ENCODE peak calls at places on chromosomes 5 and 9, in five cellular contexts. H is mesendoderm, Y is neuronal stem cell, N is IMR-90, K is trophoblast cell. D is an unnamed sample.

GRCh38 chr9:114155967-114156294 is 594 bp downstream of the COL27A1 start:
- DNase-seq in Y (no peak), N (no peak), H (no peak), K (no peak), D (no peak)

GRCh38 chr5:174735498-174736350 is 11.3 kb downstream of the MSX2 start:
- DNase-seq in H (peak; percentile 92), K (peak; percentile 58), N (no peak), Y (no peak), D (no peak)

GRCh38 chr9:98280162-98280561 is 24.7 kb upstream of the TBC1D2 start:
- DNase-seq in K (no peak), H (no peak), N (no peak), Y (no peak), D (no peak)

GRCh38 chr5:96817496-96817895 is 9.8 kb upstream of the ERAP1 start:
- DNase-seq in Y (no peak), K (no peak), H (no peak), N (no peak), D (no peak)

GRCh38 chr9:80204054-80204453 is 632.3 kb downstream of the TLE4 start:
- DNase-seq in H (no peak), Y (no peak), N (peak; percentile 69), K (peak; percentile 7), D (no peak)

GRCh38 chr5:153555420-153556114 is 65.1 kb downstream of the GRIA1 start:
- DNase-seq in N (no peak), K (peak; percentile 3), Y (no peak), H (no peak), D (no peak)

GRCh38 chr9:38213591-38213990 is 144.6 kb upstream of the SHB start:
- DNase-seq in H (no peak), N (no peak), Y (no peak), K (no peak), D (no peak)

GRCh38 chr5:89047591-89047990 is 164.6 kb upstream of the MEF2C start:
- DNase-seq in K (no peak), H (no peak), N (no peak), Y (no peak), D (no peak)

GRCh38 chr5:77167695-77168111 is 42.8 kb upstream of the PDE8B start:
- DNase-seq in K (peak; percentile 19), N (peak; percentile 92), Y (no peak), H (no peak), D (peak; percentile 81)

GRCh38 chr5:155822177-155822576 is 504.8 kb upstream of the SGCD start:
- DNase-seq in Y (no peak), N (no peak), H (peak; percentile 17), K (no peak), D (no peak)

GRCh38 chr5:150082889-150083288 is 3.5 kb downstream of the CSF1R start:
- DNase-seq in H (no peak), N (no peak), Y (no peak), K (no peak), D (no peak)

GRCh38 chr5:179330186-179330900 is 14.9 kb downstream of the ADAMTS2 start:
- DNase-seq in N (no peak), K (no peak), Y (no peak), H (no peak), D (no peak)

GRCh38 chr5:14011089-14012004 is 66.9 kb upstream of the DNAH5 start:
- DNase-seq in N (peak; percentile 86), Y (peak; percentile 90), K (peak; percentile 93), H (peak; percentile 97), D (peak; percentile 93)

DNA sequence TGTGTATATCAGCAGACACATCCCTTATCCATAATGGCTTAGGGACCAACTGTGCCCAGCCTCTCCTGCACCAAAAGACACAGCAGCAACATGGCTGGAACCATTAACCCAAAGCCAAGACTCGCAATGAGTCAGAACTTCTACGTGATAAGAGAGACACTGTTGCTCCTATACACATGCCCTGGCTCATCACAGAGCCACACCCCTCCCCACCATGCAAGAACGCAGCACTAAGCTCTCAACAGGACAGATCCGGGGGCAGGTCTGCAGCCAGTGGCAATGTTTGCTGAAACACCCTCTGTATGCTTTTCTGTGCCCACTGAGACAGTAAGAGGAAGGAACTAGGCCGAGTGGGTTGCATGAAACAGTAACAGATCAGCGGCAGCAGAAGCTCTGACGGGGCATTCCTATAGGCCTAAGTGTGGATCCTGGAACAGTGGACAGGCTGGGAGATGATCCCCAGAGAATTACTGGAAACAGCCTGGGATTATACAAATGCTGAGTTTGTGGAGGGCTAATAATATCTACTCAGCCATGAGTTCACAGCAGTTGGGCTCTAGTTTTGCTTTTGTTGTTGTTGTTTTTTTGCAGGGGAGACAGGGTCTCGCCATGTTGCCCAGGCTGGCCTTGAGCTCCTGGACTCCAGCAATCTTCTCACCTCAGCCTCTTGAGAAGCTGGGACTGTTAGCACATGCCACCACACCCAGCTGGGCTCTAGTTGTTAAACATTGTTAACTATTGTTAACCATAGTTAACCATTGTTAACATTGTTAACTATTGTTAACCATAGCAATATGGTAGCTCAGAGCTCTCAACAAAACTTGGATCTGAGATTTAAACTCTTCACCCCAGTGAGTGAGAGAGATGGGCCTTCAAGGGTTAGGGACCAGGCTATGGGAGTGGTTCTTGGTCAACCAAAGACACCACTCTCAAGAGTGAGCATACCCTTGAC is 41.0 kb downstream of the B4GALT1 start:
- DNase-seq in N (peak; percentile 65), Y (no peak), K (no peak), H (no peak), D (no peak)
- H2AK5ac ChIP-seq in N (no peak overlapping the region), Y (no peak overlapping the region), K (no peak overlapping the region), H (no peak overlapping the region), D (peak overlapping the region; percentile 15)

GRCh38 chr9:124205686-124206352 is 51.9 kb upstream of the NEK6 start:
- DNase-seq in K (no peak), Y (no peak), N (no peak), H (peak; percentile 31), D (no peak)

GRCh38 chr9:124203818-124204217 is 53.9 kb upstream of the NEK6 start:
- DNase-seq in N (no peak), K (no peak), H (no peak), Y (no peak), D (no peak)

GRCh38 chr9:124199474-124199873 is 58.3 kb upstream of the NEK6 start:
- DNase-seq in K (no peak), Y (no peak), N (no peak), H (no peak), D (no peak)

GRCh38 chr9:124198948-124199347 is 58.8 kb upstream of the NEK6 start:
- DNase-seq in Y (no peak), K (no peak), N (no peak), H (no peak), D (no peak)

DNA sequence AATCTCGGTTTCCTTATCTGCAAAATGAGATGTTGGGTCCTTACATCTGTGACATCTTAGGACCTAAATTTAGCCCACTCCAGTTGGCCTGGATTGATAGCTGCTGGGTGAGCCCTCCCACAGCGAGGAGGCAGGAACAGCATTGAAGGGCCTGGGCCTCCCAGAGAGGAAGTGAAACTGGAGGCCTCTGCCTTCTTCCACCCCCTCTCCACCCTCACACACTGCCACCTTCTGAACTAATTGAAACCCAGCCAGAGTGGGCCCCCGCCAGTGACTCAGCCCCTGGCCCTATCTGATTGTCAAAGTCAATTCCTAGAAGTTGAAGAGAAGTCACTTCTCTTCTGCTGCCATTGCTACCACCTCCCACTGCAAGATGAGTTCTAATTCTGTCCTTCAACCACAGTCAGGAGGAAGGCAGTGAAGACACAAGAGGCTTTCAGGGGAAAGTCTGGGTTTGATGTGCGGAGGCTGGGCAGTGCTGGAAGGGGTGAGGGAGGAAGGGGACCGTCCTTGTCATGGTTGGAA is 55.2 kb upstream of the NEK6 start:
- DNase-seq in Y (no peak), K (peak; percentile 46), N (peak; percentile 16), H (peak; percentile 42), D (peak; percentile 57)
- H3K4me1 ChIP-seq in Y (no peaks in the 10 kb centered on the region), K (no peaks in the 10 kb centered on the region), N (no peaks in the 10 kb centered on the region), H (no peaks in the 10 kb centered on the region), D (no peaks in the 10 kb centered on the region)

DNA sequence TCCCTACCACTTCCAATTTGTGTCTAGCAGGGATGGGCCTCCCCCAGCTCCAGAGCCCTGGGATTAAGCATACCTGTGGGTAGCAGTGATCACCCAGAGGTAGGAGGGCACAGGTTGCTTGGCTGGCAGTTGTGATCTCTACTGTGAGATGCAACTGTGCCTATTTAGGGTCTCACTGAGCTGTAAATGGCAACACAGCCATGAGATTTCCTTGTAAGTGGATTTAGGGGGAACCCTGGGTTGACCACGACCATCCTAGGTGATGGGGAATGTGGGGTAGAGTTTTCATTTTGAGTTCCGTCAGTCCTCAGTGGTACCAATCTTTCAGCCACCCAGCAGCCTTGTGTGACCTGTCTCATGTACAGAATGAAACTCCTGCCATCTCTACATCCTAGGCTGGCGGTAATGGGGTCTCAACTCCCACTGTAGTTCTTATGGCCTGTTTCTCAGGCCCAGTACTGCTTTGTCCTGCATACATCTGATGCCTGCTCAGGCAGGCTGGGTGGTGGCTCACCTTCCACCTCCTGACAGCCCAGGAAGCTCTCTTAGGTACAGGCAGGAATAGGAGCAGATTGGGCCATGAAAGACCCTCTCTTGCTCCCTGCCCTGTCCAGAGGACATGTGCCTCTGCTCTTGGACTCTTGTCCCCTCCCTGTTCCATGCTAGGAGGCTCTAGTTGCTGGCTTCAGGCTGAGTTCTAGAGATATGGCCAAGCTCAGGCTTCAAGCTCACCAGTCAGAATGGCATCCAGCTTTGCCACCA is 8.1 kb downstream of the HNRNPAB start:
- DNase-seq in N (no peak), Y (no peak), H (no peak), K (no peak), D (no peak)
- H3K36me3 ChIP-seq in N (peaks cover 81% of the 10 kb centered on the region), Y (peaks cover 85% of the 10 kb centered on the region), H (peaks cover 52% of the 10 kb centered on the region), K (peaks cover 79% of the 10 kb centered on the region), D (peaks cover 90% of the 10 kb centered on the region)

GRCh38 chr9:93288341-93288740 is 104.4 kb downstream of the WNK2 start:
- DNase-seq in Y (no peak), N (no peak), K (peak; percentile 76), H (peak; percentile 54), D (no peak)
- H2AK5ac ChIP-seq in Y (no peak overlapping the region), N (no peak overlapping the region), K (no peak overlapping the region), H (no peak overlapping the region), D (no peak overlapping the region)

DNA sequence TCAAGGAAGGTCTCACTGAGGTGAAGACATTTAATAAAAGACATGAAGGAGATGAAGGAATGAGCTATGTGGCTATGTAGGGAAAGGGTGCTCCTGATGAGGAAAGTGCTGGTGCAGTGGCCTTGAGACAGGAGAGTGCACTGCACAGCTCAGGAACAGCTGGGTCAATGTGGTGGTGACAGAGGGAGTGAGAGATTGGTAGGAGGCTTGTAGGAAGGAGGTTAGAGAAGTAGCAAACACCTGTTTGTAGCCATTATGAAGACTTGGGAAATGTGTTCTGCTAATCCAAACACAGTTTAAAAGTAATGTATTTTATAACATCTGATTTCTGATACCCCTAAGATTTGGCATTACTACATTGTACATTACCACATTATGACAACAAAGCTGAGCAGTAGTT is 115.1 kb upstream of the MTAP start:
- DNase-seq in N (no peak), K (no peak), Y (no peak), H (no peak), D (no peak)
- H3K4me1 ChIP-seq in N (peaks cover 30% of the 10 kb centered on the region), K (peaks cover 2% of the 10 kb centered on the region), Y (no peaks in the 10 kb centered on the region), H (no peaks in the 10 kb centered on the region), D (peaks cover 13% of the 10 kb centered on the region)